ENCODE peak calls at places on chromosomes 1 and 21, in four cellular contexts. J is WTC11, M is SK-N-SH, Q is HepG2. V is an unnamed sample.

GRCh38 chr1:228360533-228361313 is 45.9 kb downstream of the TRIM11 start:
- DNase-seq in Q (peak), M (no peak), J (no peak), V (no peak)

GRCh38 chr1:159779403-159779851 is 1.3 kb upstream of the DUSP23 start:
- DNase-seq in Q (no peak), M (no peak), J (no peak), V (no peak)

GRCh38 chr1:115906627-115907026 is 65.7 kb upstream of the NHLH2 start:
- DNase-seq in M (no peak), Q (no peak), J (no peak), V (no peak)

GRCh38 chr1:209291715-209292114 is 291.8 kb upstream of the CAMK1G start:
- DNase-seq in Q (no peak), J (no peak), M (no peak), V (no peak)

GRCh38 chr1:153534226-153534932 is 1.4 kb downstream of the S100A6 start:
- DNase-seq in M (no peak), J (no peak), Q (no peak), V (peak)

GRCh38 chr1:50332941-50333594 is 90.2 kb downstream of the DMRTA2 start:
- DNase-seq in Q (peak), J (peak), M (peak), V (peak)

GRCh38 chr1:145999321-146000024 is 3.1 kb upstream of the TXNIP start:
- DNase-seq in J (no peak), Q (no peak), M (no peak), V (no peak)

GRCh38 chr1:103525114-103525606 is 339 bp upstream of the RNPC3 start:
- DNase-seq in J (no peak), Q (peak), M (peak), V (peak)

GRCh38 chr1:150281221-150281757 is 1.1 kb upstream of the CIART start:
- DNase-seq in J (peak), Q (no peak), M (peak), V (peak)

GRCh38 chr1:149848811-149849210 is 50.6 kb upstream of the BOLA1 start:
- DNase-seq in M (no peak), J (no peak), Q (peak), V (no peak)

GRCh38 chr21:29166333-29166732 is 35.9 kb downstream of the MAP3K7CL start:
- DNase-seq in Q (no peak), M (no peak), J (no peak), V (no peak)

GRCh38 chr1:113042336-113043143 is 30.5 kb upstream of the LRIG2 start:
- DNase-seq in J (peak), Q (peak), M (peak), V (peak)

GRCh38 chr1:75985827-75986226 is 53.6 kb upstream of the ASB17 start:
- DNase-seq in M (no peak), Q (no peak), J (no peak), V (no peak)

GRCh38 chr1:93177991-93178390 is 2.2 kb downstream of the TMED5 start:
- DNase-seq in J (no peak), Q (no peak), M (no peak), V (peak)

GRCh38 chr1:55289614-55290013 is 74.5 kb upstream of the USP24 start:
- DNase-seq in M (no peak), J (no peak), Q (no peak), V (no peak)

GRCh38 chr1:153711006-153711405 is 16.8 kb upstream of the INTS3 start:
- DNase-seq in Q (no peak), M (no peak), J (no peak), V (no peak)

GRCh38 chr1:89532866-89533265 is 8.2 kb downstream of the LRRC8B start:
- DNase-seq in J (no peak), M (no peak), Q (no peak), V (no peak)

GRCh38 chr1:41536296-41536695 is 51.8 kb upstream of the EDN2 start:
- DNase-seq in Q (no peak), M (no peak), J (no peak), V (no peak)

GRCh38 chr1:28249013-28249870 is 10.1 kb upstream of the SESN2 start:
- DNase-seq in M (peak), Q (no peak), J (peak), V (peak)

GRCh38 chr1:164155337-164155850 is 403.6 kb upstream of the PBX1 start:
- DNase-seq in Q (no peak), M (no peak), J (no peak), V (no peak)

GRCh38 chr1:45395582-45395981 is 55.3 kb upstream of the MUTYH start:
- DNase-seq in Q (no peak), J (no peak), M (no peak), V (no peak)

GRCh38 chr1:31583995-31584868 is 7.9 kb downstream of the TINAGL1 start:
- DNase-seq in J (no peak), M (peak), Q (peak), V (no peak)

GRCh38 chr1:173925306-173926242 is 8.4 kb upstream of the SERPINC1 start:
- DNase-seq in J (no peak), Q (peak), M (no peak), V (no peak)

DNA sequence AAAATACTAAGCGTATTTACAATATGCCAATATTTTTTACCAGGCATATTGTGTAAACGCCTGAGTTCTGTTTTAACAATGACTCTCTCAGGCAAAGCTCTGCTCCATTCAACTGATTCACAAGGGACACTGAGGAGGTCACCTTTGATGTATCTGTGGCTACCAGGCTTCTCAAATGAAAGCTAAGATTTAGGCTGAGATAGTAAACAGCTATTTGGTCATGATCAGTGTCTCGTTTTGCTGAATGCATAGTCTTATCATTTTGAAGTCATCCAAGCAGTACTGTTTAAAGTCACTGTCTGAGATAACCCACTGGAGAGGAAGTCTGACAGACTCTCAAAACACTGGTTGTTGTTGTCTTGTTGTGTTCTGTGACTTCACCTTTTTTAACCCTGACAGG is 13.7 kb upstream of the PLPPR5 start:
- DNase-seq in Q (no peak), J (no peak), M (peak), V (no peak)
- TF ChIP-seq FOXJ3 in Q (no peak), J (no peak), M (no peak), V (no peak)

GRCh38 chr1:46575300-46575699 is 23.9 kb upstream of the KNCN start:
- DNase-seq in M (no peak), Q (no peak), J (no peak), V (no peak)

GRCh38 chr1:46569116-46569515 is 17.7 kb upstream of the KNCN start:
- DNase-seq in J (no peak), M (no peak), Q (no peak), V (no peak)

GRCh38 chr1:46569909-46570725 is 18.7 kb upstream of the KNCN start:
- DNase-seq in J (no peak), Q (no peak), M (no peak), V (no peak)

GRCh38 chr1:46568614-46569013 is 17.2 kb upstream of the KNCN start:
- DNase-seq in M (no peak), J (no peak), Q (no peak), V (no peak)

DNA sequence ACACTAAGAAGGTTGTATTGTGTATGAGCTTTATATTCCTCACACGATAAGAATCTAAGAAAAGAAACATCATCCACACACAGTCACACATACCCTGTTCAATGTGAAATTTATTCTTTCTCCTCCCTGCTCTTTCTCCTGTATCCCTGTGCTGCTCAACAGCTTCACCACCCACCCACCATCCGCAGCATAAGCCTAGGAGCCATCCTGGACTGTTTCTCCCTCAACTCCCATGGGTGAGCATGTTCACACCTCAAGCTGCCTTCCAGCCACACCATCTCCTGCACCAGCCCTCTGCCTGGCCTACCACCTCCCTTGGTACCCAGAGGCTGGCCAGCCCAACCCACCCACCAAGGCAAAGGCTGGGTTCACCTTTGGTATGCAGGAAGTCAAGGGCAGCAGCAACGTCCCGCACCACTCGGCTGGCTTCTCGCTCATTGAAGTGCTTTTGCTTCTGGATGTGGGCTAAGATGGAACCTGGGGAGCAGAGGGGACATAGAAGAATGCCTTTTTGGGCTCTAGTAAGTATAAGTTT is 20.3 kb upstream of the KNCN start:
- DNase-seq in Q (no peak), J (no peak), M (no peak), V (no peak)
- TF ChIP-seq FOXJ3 in Q (no peak), J (no peak), M (no peak), V (no peak)

GRCh38 chr21:41686664-41687063 is 80.2 kb downstream of the RIPK4 start:
- DNase-seq in J (no peak), Q (peak), M (no peak), V (no peak)
- TF ChIP-seq FOXJ3 in J (no peak), Q (no peak), M (no peak), V (no peak)

DNA sequence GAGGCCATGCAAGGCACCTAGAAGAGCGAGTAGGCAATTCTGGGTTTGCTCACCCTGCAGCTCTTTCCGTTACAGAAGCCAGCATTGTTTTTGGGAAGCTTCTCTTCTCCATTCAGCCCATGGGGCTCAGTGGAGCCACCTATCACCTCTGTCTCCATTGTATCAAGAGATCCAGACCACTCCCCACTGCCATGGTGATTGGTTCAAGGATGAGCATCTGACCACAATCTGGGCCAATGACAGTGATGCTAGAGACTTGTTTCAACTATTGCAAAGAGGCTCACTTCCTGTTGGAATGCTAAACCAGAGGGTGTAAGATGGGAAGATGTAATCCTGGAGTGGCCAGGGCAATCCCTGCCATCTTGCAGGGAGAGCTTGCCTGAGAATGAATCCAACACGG is 6.6 kb downstream of the SPATA21 start:
- DNase-seq in J (no peak), M (no peak), Q (no peak), V (peak)
- TF ChIP-seq FOXJ3 in J (no peak), M (no peak), Q (no peak), V (no peak)

GRCh38 chr1:239386453-239387303 is at the start of gene CHRM3:
- DNase-seq in J (peak), M (peak), Q (no peak), V (no peak)
- TF ChIP-seq FOXJ3 in J (no peak), M (no peak), Q (no peak), V (no peak)

GRCh38 chr1:235737751-235738150 is 88.2 kb upstream of the GNG4 start:
- DNase-seq in Q (no peak), J (no peak), M (no peak), V (no peak)
- TF ChIP-seq FOXJ3 in Q (no peak), J (no peak), M (no peak), V (no peak)

V was measured in K562.